ENCODE peak calls at places on chromosomes 16 and 17, in eight cellular contexts. H is AG10803, T is GM23338, E is HFFc6, X is MCF 10A, P is mucosa of gallbladder, L is HFF-Myc, S is cardiac fibroblast. Z is an unnamed sample.

GRCh38 chr17:73683788-73684582 is 39.7 kb upstream of the SDK2 start:
- DNase-seq in X (no peak), T (no peak), E (no peak), H (no peak), P (no peak), L (no peak), S (no peak), Z (no peak)

GRCh38 chr16:67667817-67668494 is 1.3 kb downstream of the C16orf86 start:
- DNase-seq in P (peak), S (peak), L (peak), T (peak), E (peak), H (peak), X (peak), Z (peak)

GRCh38 chr17:59547131-59547915 is 18.1 kb upstream of the DHX40 start:
- DNase-seq in T (peak), E (no peak), P (no peak), L (no peak), S (peak), H (no peak), X (no peak), Z (no peak)

GRCh38 chr17:1237471-1237870 is 32.8 kb upstream of the BHLHA9 start:
- DNase-seq in S (no peak), H (no peak), T (no peak), E (no peak), L (no peak), P (no peak), X (no peak), Z (no peak)

GRCh38 chr17:80938556-80938955 is 53.1 kb upstream of the CHMP6 start:
- DNase-seq in H (no peak), S (no peak), P (no peak), L (no peak), X (no peak), T (no peak), E (no peak), Z (no peak)

GRCh38 chr17:43832976-43833829 is at the start of gene MPP3:
- DNase-seq in X (peak), L (no peak), P (peak), S (peak), E (peak), H (peak), T (peak), Z (peak)

GRCh38 chr17:50437409-50437808 is 11.4 kb downstream of the ACSF2 start:
- DNase-seq in X (no peak), L (no peak), T (no peak), S (no peak), H (no peak), E (no peak), P (no peak), Z (no peak)

GRCh38 chr16:73299349-73299748 is 251.4 kb upstream of the ZFHX3 start:
- DNase-seq in T (no peak), L (no peak), H (no peak), P (no peak), S (no peak), X (no peak), E (no peak), Z (no peak)

GRCh38 chr17:58092101-58092796 is 9.0 kb downstream of the DYNLL2 start:
- DNase-seq in P (no peak), T (no peak), S (no peak), X (no peak), L (no peak), H (no peak), E (no peak), Z (no peak)

GRCh38 chr16:2829501-2830354 is at the start of gene ZG16B:
- DNase-seq in E (no peak), L (no peak), P (peak), T (no peak), S (no peak), X (peak), H (no peak), Z (peak)

GRCh38 chr16:89314357-89314756 is 96.9 kb downstream of the ZNF778 start:
- DNase-seq in T (no peak), X (no peak), E (no peak), H (no peak), S (no peak), P (no peak), L (no peak), Z (no peak)

GRCh38 chr17:75487351-75488070 is 27.8 kb downstream of the CASKIN2 start:
- DNase-seq in S (peak), T (no peak), E (no peak), X (no peak), P (no peak), L (no peak), H (no peak), Z (peak)

GRCh38 chr16:74726736-74727135 is 26.1 kb upstream of the MLKL start:
- DNase-seq in T (peak), X (peak), H (no peak), E (no peak), P (no peak), L (no peak), S (no peak), Z (no peak)

GRCh38 chr17:55264640-55265298 is at the start of gene HLF:
- DNase-seq in H (peak), T (peak), X (peak), L (no peak), P (peak), S (peak), E (no peak), Z (peak)

GRCh38 chr17:49703557-49704277 is 4.0 kb downstream of the SLC35B1 start:
- DNase-seq in S (peak), H (peak), L (peak), P (no peak), T (peak), X (peak), E (peak), Z (peak)

GRCh38 chr17:73645050-73645871 is 1.0 kb upstream of the SDK2 start:
- DNase-seq in L (no peak), E (no peak), T (peak), X (no peak), P (no peak), S (peak), H (peak), Z (no peak)

GRCh38 chr17:80949451-80950421 is 41.9 kb upstream of the CHMP6 start:
- DNase-seq in X (no peak), L (no peak), P (no peak), E (no peak), T (peak), S (no peak), H (no peak), Z (no peak)

GRCh38 chr17:41267711-41268110 is 2.5 kb downstream of the KRTAP9-6 start:
- DNase-seq in S (no peak), L (no peak), P (no peak), H (no peak), T (no peak), X (no peak), E (no peak), Z (no peak)

GRCh38 chr17:72609501-72609900 is 483.0 kb downstream of the SLC39A11 start:
- DNase-seq in S (no peak), P (peak), H (peak), T (no peak), E (peak), L (no peak), X (peak), Z (no peak)

GRCh38 chr16:1002399-1003161 is 21.0 kb downstream of the SOX8 start:
- DNase-seq in P (peak), X (peak), L (peak), H (peak), T (no peak), S (peak), E (peak), Z (peak)

GRCh38 chr17:32452281-32452680 is 8.0 kb downstream of the PSMD11 start:
- DNase-seq in H (peak), P (no peak), X (no peak), L (no peak), E (no peak), T (no peak), S (no peak), Z (peak)

GRCh38 chr17:45231481-45232116 is 9.9 kb downstream of the FMNL1 start:
- DNase-seq in L (no peak), T (peak), H (no peak), X (no peak), E (no peak), S (no peak), P (no peak), Z (peak)